ENCODE peak calls at places on chromosomes 4 and X, in nine cellular contexts. B is Caco-2; N is ascending aorta; W is suprapubic skin; X is heart left ventricle; R is adipocyte; I is lower lobe of right lung; P is CD8-positive, alpha-beta memory T cell; L is aorta. V is an unnamed sample. For H3K36me3, the result is how much of the 10 kb centered on the place peaks cover.

GRCh38 chrX:49884290-49884862 is 5.1 kb downstream of the USP27X start:
- DNase-seq in L (peak), N (peak), B (peak), X (peak), R (peak), W (no peak), I (peak), P (peak), V (peak)

GRCh38 chr4:141329174-141329569 is 108.5 kb downstream of the ZNF330 start:
- DNase-seq in L (no peak), X (no peak), B (no peak), I (no peak), P (no peak), N (no peak), W (no peak), R (peak), V (no peak)

GRCh38 chr4:7462509-7462971 is 27.8 kb upstream of the PSAPL1 start:
- DNase-seq in I (no peak), B (peak), L (no peak), R (peak), N (no peak), X (no peak), P (no peak), W (no peak), V (peak)

GRCh38 chr4:8292388-8293107 is 23.0 kb downstream of the HTRA3 start:
- DNase-seq in B (no peak), N (no peak), W (peak), P (no peak), L (peak), I (peak), R (no peak), X (peak), V (no peak)

GRCh38 chr4:124486423-124486822 is 226.1 kb downstream of the ANKRD50 start:
- DNase-seq in W (no peak), I (no peak), X (no peak), P (no peak), N (no peak), R (no peak), B (no peak), L (no peak), V (no peak)

GRCh38 chr4:139907001-139907809 is 241.6 kb downstream of the MGST2 start:
- DNase-seq in W (no peak), B (no peak), X (no peak), P (no peak), R (no peak), I (no peak), L (no peak), N (no peak), V (no peak)

GRCh38 chr4:169051936-169052335 is 41.9 kb upstream of the CBR4 start:
- DNase-seq in R (no peak), L (no peak), W (no peak), B (no peak), N (no peak), I (no peak), P (no peak), X (no peak), V (no peak)

GRCh38 chr4:136581119-136581518 is 951.2 kb downstream of the PCDH18 start:
- DNase-seq in X (no peak), R (no peak), L (no peak), P (no peak), N (no peak), B (no peak), W (no peak), I (no peak), V (no peak)

GRCh38 chr4:177974461-177974860 is 532.2 kb upstream of the AGA start:
- DNase-seq in W (no peak), X (no peak), P (no peak), I (no peak), N (no peak), R (no peak), B (no peak), L (no peak), V (no peak)

GRCh38 chr4:174461438-174462106 is 60.7 kb downstream of the HPGD start:
- DNase-seq in B (peak), W (no peak), L (no peak), N (no peak), R (peak), P (no peak), X (no peak), I (no peak), V (no peak)

GRCh38 chrX:48473718-48473990 is 2.3 kb upstream of the FTSJ1 start:
- DNase-seq in X (no peak), N (no peak), I (no peak), W (no peak), R (no peak), B (no peak), L (no peak), P (no peak), V (no peak)

GRCh38 chr4:113112341-113112978 is 63.0 kb downstream of the ANK2 start:
- DNase-seq in X (no peak), R (no peak), B (no peak), N (no peak), L (no peak), P (no peak), W (no peak), I (no peak), V (no peak)

GRCh38 chr4:10115271-10115656 is 1.3 kb downstream of the WDR1 start:
- DNase-seq in I (no peak), R (peak), P (no peak), X (no peak), W (no peak), L (no peak), B (no peak), N (peak), V (peak)

GRCh38 chr4:8737601-8738279 is 133.9 kb downstream of the HMX1 start:
- DNase-seq in R (no peak), B (no peak), L (no peak), W (peak), P (no peak), N (peak), X (no peak), I (no peak), V (no peak)

GRCh38 chr4:105230287-105230686 is 83.6 kb downstream of the TET2 start:
- DNase-seq in X (no peak), N (no peak), P (no peak), I (no peak), L (no peak), B (no peak), W (no peak), R (no peak), V (no peak)

GRCh38 chr4:157220026-157220881 is at the start of gene GRIA2:
- DNase-seq in X (peak), L (peak), I (peak), W (no peak), R (peak), B (no peak), P (no peak), N (peak), V (peak)

GRCh38 chr4:85039526-85039925 is 73.0 kb upstream of the WDFY3 start:
- DNase-seq in N (no peak), B (no peak), I (no peak), R (peak), L (no peak), X (no peak), W (no peak), P (no peak), V (no peak)

GRCh38 chrX:80485543-80485942 is 65.3 kb downstream of the TENT5D start:
- DNase-seq in I (no peak), L (no peak), W (no peak), P (no peak), B (no peak), R (no peak), N (no peak), X (no peak), V (no peak)

GRCh38 chrX:13647709-13648212 is 5.2 kb upstream of the TCEANC start:
- DNase-seq in N (peak), P (peak), B (peak), X (peak), R (no peak), L (peak), W (no peak), I (peak), V (no peak)

GRCh38 chrX:82218361-82218760 is 1016.5 kb downstream of the SH3BGRL start:
- DNase-seq in L (no peak), P (peak), B (no peak), W (no peak), I (no peak), R (peak), X (no peak), N (no peak), V (no peak)

GRCh38 chrX:21412883-21413282 is 38.7 kb downstream of the CNKSR2 start:
- DNase-seq in B (no peak), L (no peak), N (no peak), I (no peak), P (no peak), R (no peak), X (no peak), W (no peak), V (no peak)

GRCh38 chr4:158850371-158850770 is 81.5 kb downstream of the FNIP2 start:
- DNase-seq in B (no peak), X (no peak), I (no peak), W (no peak), P (no peak), R (no peak), L (no peak), N (no peak), V (no peak)

GRCh38 chrX:25968920-25969319 is 169.2 kb upstream of the MAGEB18 start:
- DNase-seq in L (no peak), I (no peak), N (no peak), X (no peak), P (no peak), B (peak), W (no peak), R (no peak), V (no peak)

GRCh38 chr4:80463509-80463908 is 128.0 kb downstream of the CFAP299 start:
- DNase-seq in L (no peak), I (no peak), R (no peak), N (no peak), W (no peak), P (no peak), B (no peak), X (no peak), V (no peak)

GRCh38 chrX:130885996-130886395 is 17.0 kb downstream of the ENOX2 start:
- DNase-seq in R (no peak), I (no peak), B (no peak), L (no peak), P (no peak), N (no peak), W (no peak), X (no peak), V (no peak)

GRCh38 chr4:25437951-25438350 is 60.9 kb downstream of the ANAPC4 start:
- DNase-seq in B (no peak), P (no peak), W (no peak), X (no peak), I (no peak), N (no peak), L (no peak), R (no peak), V (no peak)

GRCh38 chr4:12852338-12853307 is 631.5 kb downstream of the RAB28 start:
- DNase-seq in W (no peak), R (peak), I (no peak), P (no peak), B (no peak), X (no peak), L (no peak), N (no peak), V (no peak)

GRCh38 chr4:88335092-88335665 is 43.5 kb upstream of the HERC6 start:
- DNase-seq in I (no peak), W (no peak), L (no peak), B (peak), P (no peak), R (no peak), X (no peak), N (no peak), V (peak)

GRCh38 chrX:45138525-45138924 is 62.2 kb downstream of the DIPK2B start:
- DNase-seq in N (no peak), P (peak), B (no peak), I (no peak), R (no peak), W (no peak), L (no peak), X (no peak), V (no peak)

GRCh38 chr4:11489449-11490083 is 60.9 kb upstream of the HS3ST1 start:
- DNase-seq in I (no peak), N (no peak), X (no peak), W (no peak), L (no peak), R (no peak), B (no peak), P (no peak), V (no peak)

GRCh38 chr4:151165205-151166000 is 66.0 kb downstream of the RPS3A start:
- DNase-seq in L (no peak), X (no peak), B (no peak), I (no peak), R (peak), N (no peak), W (no peak), P (no peak), V (no peak)
- H3K4me3 ChIP-seq in L (no peak), X (no peak), B (no peak), I (no peak), R (peak), N (no peak), W (no peak), P (no peak), V (no peak)

GRCh38 chrX:133986008-133986683 is 752 bp upstream of the GPC3 start:
- DNase-seq in R (no peak), P (no peak), W (no peak), N (no peak), L (no peak), I (no peak), B (no peak), X (no peak), V (no peak)
- H3K36me3 ChIP-seq in R (under half), P (under half), W (under half), N (under half), L (under half), I (under half), B (under half), X (under half), V (under half)

DNA sequence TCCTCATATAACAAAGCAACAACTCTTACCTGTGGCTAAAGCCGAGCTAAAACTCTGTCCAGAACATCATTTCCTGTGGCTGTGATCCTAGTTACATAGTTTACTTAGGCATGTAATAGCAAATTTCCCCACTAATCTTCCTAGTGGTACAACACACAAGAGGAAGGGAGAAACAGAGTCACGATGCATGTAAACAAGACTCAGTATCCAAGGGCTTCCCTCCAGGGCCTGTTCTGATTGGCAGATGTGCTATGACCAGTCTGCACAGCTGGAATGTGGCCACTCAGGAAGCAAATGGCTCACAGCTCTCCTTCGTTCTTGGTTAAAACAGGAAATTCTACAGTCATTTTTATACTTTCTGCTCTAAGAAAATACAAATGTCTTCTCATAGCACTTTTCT is 49.2 kb upstream of the PRSS48 start:
- DNase-seq in W (peak), P (no peak), B (no peak), X (peak), L (peak), R (peak), N (peak), I (no peak), V (peak)
- H3K4me3 ChIP-seq in W (peak), P (no peak), B (no peak), X (peak), L (peak), R (peak), N (peak), I (peak), V (peak)

DNA sequence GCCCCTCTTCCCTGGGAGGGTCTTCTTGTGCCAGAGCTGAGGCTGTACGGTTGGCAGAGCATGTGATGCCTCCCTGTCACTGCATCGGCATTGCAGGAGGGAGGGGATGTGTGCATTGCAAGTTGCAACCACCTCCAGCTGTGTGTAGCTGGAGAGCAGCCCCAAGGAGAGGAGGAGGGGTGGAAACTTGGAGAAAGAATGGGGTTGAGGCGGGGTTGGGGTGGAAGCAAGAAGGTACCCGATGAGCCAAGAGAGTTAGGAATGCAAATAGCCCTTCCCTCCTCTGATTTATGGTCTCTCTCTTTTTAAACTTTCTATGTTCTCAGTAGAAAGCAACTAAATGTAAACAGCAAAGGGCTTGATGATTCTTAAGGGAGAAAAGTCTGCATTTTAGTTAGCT is 48.1 kb upstream of the MND1 start:
- DNase-seq in P (no peak), L (no peak), N (no peak), I (no peak), W (no peak), X (no peak), B (no peak), R (peak), V (peak)
- H3K36me3 ChIP-seq in P (under half), L (under half), N (under half), I (under half), W (under half), X (under half), B (under half), R (under half), V (under half)

DNA sequence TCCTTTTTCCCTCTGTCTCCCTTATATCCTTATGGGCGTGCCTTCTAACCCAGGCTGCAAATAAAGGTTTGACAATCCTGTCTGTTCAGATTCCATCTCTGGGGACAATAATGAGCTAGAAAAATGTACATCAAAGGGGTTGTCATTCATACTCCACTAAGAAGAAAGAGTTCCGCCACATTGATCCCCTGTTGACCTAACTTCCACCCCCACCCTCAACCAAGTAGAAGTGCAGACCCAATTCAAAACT is 541 bp upstream of the GABRA3 start:
- DNase-seq in W (no peak), L (no peak), X (no peak), N (no peak), P (no peak), R (no peak), B (peak), I (no peak), V (no peak)
- H3K4me3 ChIP-seq in W (no peak), L (no peak), X (no peak), N (no peak), P (no peak), R (no peak), B (peak), I (no peak), V (peak)

V was measured in MG63.